ENCODE peak calls at places on chromosomes 12 and 14, in nine cellular contexts. One of them, this sample, is unnamed.

GRCh38 chr14:100837812-100838170 is 11.9 kb downstream of the MEG3 start:
- DNase-seq in glutamatergic neuron: no peak
- DNase-seq in colonic mucosa: no peak
- DNase-seq in tibial artery: no peak
- DNase-seq in stimulated activated CD4-positive, alpha-beta T cell treated with anti-CD3 and anti-CD28 coated beads, Interleukin-2, amount 100 ng/mL, for 24 hours: no peak
- DNase-seq in fibroblast of the aortic adventitia: no peak
- DNase-seq in ovary: no peak
- DNase-seq in NCI-H2081: no peak
- DNase-seq in chondrocyte: peak
- DNase-seq in this sample: no peak

GRCh38 chr12:109581856-109582255 is 8.3 kb downstream of the MVK start:
- DNase-seq in glutamatergic neuron: no peak
- DNase-seq in colonic mucosa: no peak
- DNase-seq in tibial artery: no peak
- DNase-seq in stimulated activated CD4-positive, alpha-beta T cell treated with anti-CD3 and anti-CD28 coated beads, Interleukin-2, amount 100 ng/mL, for 24 hours: no peak
- DNase-seq in fibroblast of the aortic adventitia: peak
- DNase-seq in ovary: no peak
- DNase-seq in NCI-H2081: no peak
- DNase-seq in chondrocyte: peak
- DNase-seq in this sample: no peak

GRCh38 chr12:77914089-77914488 is 83.4 kb downstream of the NAV3 start:
- DNase-seq in glutamatergic neuron: no peak
- DNase-seq in colonic mucosa: no peak
- DNase-seq in tibial artery: no peak
- DNase-seq in stimulated activated CD4-positive, alpha-beta T cell treated with anti-CD3 and anti-CD28 coated beads, Interleukin-2, amount 100 ng/mL, for 24 hours: no peak
- DNase-seq in fibroblast of the aortic adventitia: no peak
- DNase-seq in ovary: no peak
- DNase-seq in NCI-H2081: no peak
- DNase-seq in chondrocyte: no peak
- DNase-seq in this sample: no peak

GRCh38 chr14:65226824-65227604 is 124.7 kb upstream of the MAX start:
- DNase-seq in glutamatergic neuron: no peak
- DNase-seq in colonic mucosa: peak
- DNase-seq in tibial artery: peak
- DNase-seq in stimulated activated CD4-positive, alpha-beta T cell treated with anti-CD3 and anti-CD28 coated beads, Interleukin-2, amount 100 ng/mL, for 24 hours: no peak
- DNase-seq in fibroblast of the aortic adventitia: peak
- DNase-seq in ovary: no peak
- DNase-seq in NCI-H2081: peak
- DNase-seq in chondrocyte: no peak
- DNase-seq in this sample: no peak

GRCh38 chr14:100466111-100466856 is 120.9 kb downstream of the BEGAIN start:
- DNase-seq in glutamatergic neuron: no peak
- DNase-seq in colonic mucosa: no peak
- DNase-seq in tibial artery: no peak
- DNase-seq in stimulated activated CD4-positive, alpha-beta T cell treated with anti-CD3 and anti-CD28 coated beads, Interleukin-2, amount 100 ng/mL, for 24 hours: no peak
- DNase-seq in fibroblast of the aortic adventitia: no peak
- DNase-seq in ovary: no peak
- DNase-seq in NCI-H2081: no peak
- DNase-seq in chondrocyte: no peak
- DNase-seq in this sample: no peak

GRCh38 chr14:49218436-49219092 is 367.6 kb downstream of the RPS29 start:
- DNase-seq in glutamatergic neuron: no peak
- DNase-seq in colonic mucosa: no peak
- DNase-seq in tibial artery: no peak
- DNase-seq in stimulated activated CD4-positive, alpha-beta T cell treated with anti-CD3 and anti-CD28 coated beads, Interleukin-2, amount 100 ng/mL, for 24 hours: no peak
- DNase-seq in fibroblast of the aortic adventitia: peak
- DNase-seq in ovary: peak
- DNase-seq in NCI-H2081: peak
- DNase-seq in chondrocyte: no peak
- DNase-seq in this sample: no peak

GRCh38 chr12:114673169-114673833 is 10.7 kb downstream of the TBX3 start:
- DNase-seq in glutamatergic neuron: no peak
- DNase-seq in colonic mucosa: no peak
- DNase-seq in tibial artery: no peak
- DNase-seq in stimulated activated CD4-positive, alpha-beta T cell treated with anti-CD3 and anti-CD28 coated beads, Interleukin-2, amount 100 ng/mL, for 24 hours: no peak
- DNase-seq in fibroblast of the aortic adventitia: no peak
- DNase-seq in ovary: peak
- DNase-seq in NCI-H2081: no peak
- DNase-seq in chondrocyte: no peak
- DNase-seq in this sample: no peak

GRCh38 chr14:63204407-63205280 is at the start of gene RHOJ:
- DNase-seq in glutamatergic neuron: peak
- DNase-seq in colonic mucosa: no peak
- DNase-seq in tibial artery: no peak
- DNase-seq in stimulated activated CD4-positive, alpha-beta T cell treated with anti-CD3 and anti-CD28 coated beads, Interleukin-2, amount 100 ng/mL, for 24 hours: no peak
- DNase-seq in fibroblast of the aortic adventitia: peak
- DNase-seq in ovary: peak
- DNase-seq in NCI-H2081: peak
- DNase-seq in chondrocyte: peak
- DNase-seq in this sample: peak

GRCh38 chr12:47017041-47017713 is 62.2 kb upstream of the PCED1B start:
- DNase-seq in glutamatergic neuron: no peak
- DNase-seq in colonic mucosa: no peak
- DNase-seq in tibial artery: no peak
- DNase-seq in stimulated activated CD4-positive, alpha-beta T cell treated with anti-CD3 and anti-CD28 coated beads, Interleukin-2, amount 100 ng/mL, for 24 hours: no peak
- DNase-seq in fibroblast of the aortic adventitia: no peak
- DNase-seq in ovary: no peak
- DNase-seq in NCI-H2081: no peak
- DNase-seq in chondrocyte: no peak
- DNase-seq in this sample: no peak

GRCh38 chr14:61659582-61659981 is 35.7 kb upstream of the HIF1A start:
- DNase-seq in glutamatergic neuron: no peak
- DNase-seq in colonic mucosa: no peak
- DNase-seq in tibial artery: no peak
- DNase-seq in stimulated activated CD4-positive, alpha-beta T cell treated with anti-CD3 and anti-CD28 coated beads, Interleukin-2, amount 100 ng/mL, for 24 hours: no peak
- DNase-seq in fibroblast of the aortic adventitia: peak
- DNase-seq in ovary: no peak
- DNase-seq in NCI-H2081: no peak
- DNase-seq in chondrocyte: no peak
- DNase-seq in this sample: no peak

GRCh38 chr14:89814126-89814525 is 140.4 kb downstream of the EFCAB11 start:
- DNase-seq in glutamatergic neuron: no peak
- DNase-seq in colonic mucosa: no peak
- DNase-seq in tibial artery: no peak
- DNase-seq in stimulated activated CD4-positive, alpha-beta T cell treated with anti-CD3 and anti-CD28 coated beads, Interleukin-2, amount 100 ng/mL, for 24 hours: no peak
- DNase-seq in fibroblast of the aortic adventitia: no peak
- DNase-seq in ovary: no peak
- DNase-seq in NCI-H2081: no peak
- DNase-seq in chondrocyte: no peak
- DNase-seq in this sample: no peak

GRCh38 chr12:57190037-57190436 is 26.6 kb upstream of the NXPH4 start:
- DNase-seq in glutamatergic neuron: no peak
- DNase-seq in colonic mucosa: no peak
- DNase-seq in tibial artery: no peak
- DNase-seq in stimulated activated CD4-positive, alpha-beta T cell treated with anti-CD3 and anti-CD28 coated beads, Interleukin-2, amount 100 ng/mL, for 24 hours: no peak
- DNase-seq in fibroblast of the aortic adventitia: peak
- DNase-seq in ovary: no peak
- DNase-seq in NCI-H2081: no peak
- DNase-seq in chondrocyte: no peak
- DNase-seq in this sample: no peak

GRCh38 chr12:81930037-81930436 is 170.9 kb upstream of the PPFIA2 start:
- DNase-seq in glutamatergic neuron: no peak
- DNase-seq in colonic mucosa: no peak
- DNase-seq in tibial artery: no peak
- DNase-seq in stimulated activated CD4-positive, alpha-beta T cell treated with anti-CD3 and anti-CD28 coated beads, Interleukin-2, amount 100 ng/mL, for 24 hours: no peak
- DNase-seq in fibroblast of the aortic adventitia: no peak
- DNase-seq in ovary: no peak
- DNase-seq in NCI-H2081: no peak
- DNase-seq in chondrocyte: no peak
- DNase-seq in this sample: no peak

GRCh38 chr12:13504074-13504473 is 307.5 kb downstream of the EMP1 start:
- DNase-seq in glutamatergic neuron: no peak
- DNase-seq in colonic mucosa: no peak
- DNase-seq in tibial artery: no peak
- DNase-seq in stimulated activated CD4-positive, alpha-beta T cell treated with anti-CD3 and anti-CD28 coated beads, Interleukin-2, amount 100 ng/mL, for 24 hours: no peak
- DNase-seq in fibroblast of the aortic adventitia: peak
- DNase-seq in ovary: no peak
- DNase-seq in NCI-H2081: no peak
- DNase-seq in chondrocyte: no peak
- DNase-seq in this sample: no peak

GRCh38 chr14:81132492-81132891 is 88.3 kb downstream of the GTF2A1 start:
- DNase-seq in glutamatergic neuron: no peak
- DNase-seq in colonic mucosa: no peak
- DNase-seq in tibial artery: no peak
- DNase-seq in stimulated activated CD4-positive, alpha-beta T cell treated with anti-CD3 and anti-CD28 coated beads, Interleukin-2, amount 100 ng/mL, for 24 hours: no peak
- DNase-seq in fibroblast of the aortic adventitia: no peak
- DNase-seq in ovary: no peak
- DNase-seq in NCI-H2081: peak
- DNase-seq in chondrocyte: no peak
- DNase-seq in this sample: no peak

GRCh38 chr14:99148861-99149610 is 123.0 kb downstream of the BCL11B start:
- DNase-seq in glutamatergic neuron: no peak
- DNase-seq in colonic mucosa: no peak
- DNase-seq in tibial artery: no peak
- DNase-seq in stimulated activated CD4-positive, alpha-beta T cell treated with anti-CD3 and anti-CD28 coated beads, Interleukin-2, amount 100 ng/mL, for 24 hours: no peak
- DNase-seq in fibroblast of the aortic adventitia: no peak
- DNase-seq in ovary: no peak
- DNase-seq in NCI-H2081: no peak
- DNase-seq in chondrocyte: no peak
- DNase-seq in this sample: no peak

GRCh38 chr12:65051196-65051595 is 69.9 kb downstream of the WIF1 start:
- DNase-seq in glutamatergic neuron: no peak
- DNase-seq in colonic mucosa: no peak
- DNase-seq in tibial artery: no peak
- DNase-seq in stimulated activated CD4-positive, alpha-beta T cell treated with anti-CD3 and anti-CD28 coated beads, Interleukin-2, amount 100 ng/mL, for 24 hours: no peak
- DNase-seq in fibroblast of the aortic adventitia: no peak
- DNase-seq in ovary: no peak
- DNase-seq in NCI-H2081: no peak
- DNase-seq in chondrocyte: no peak
- DNase-seq in this sample: no peak

GRCh38 chr14:24982472-24983155 is 67.3 kb downstream of the STXBP6 start:
- DNase-seq in glutamatergic neuron: no peak
- DNase-seq in colonic mucosa: no peak
- DNase-seq in tibial artery: no peak
- DNase-seq in stimulated activated CD4-positive, alpha-beta T cell treated with anti-CD3 and anti-CD28 coated beads, Interleukin-2, amount 100 ng/mL, for 24 hours: no peak
- DNase-seq in fibroblast of the aortic adventitia: peak
- DNase-seq in ovary: no peak
- DNase-seq in NCI-H2081: no peak
- DNase-seq in chondrocyte: no peak
- DNase-seq in this sample: no peak

GRCh38 chr12:56688129-56688845 is at the start of gene PTGES3:
- DNase-seq in glutamatergic neuron: peak
- DNase-seq in colonic mucosa: peak
- DNase-seq in tibial artery: peak
- DNase-seq in stimulated activated CD4-positive, alpha-beta T cell treated with anti-CD3 and anti-CD28 coated beads, Interleukin-2, amount 100 ng/mL, for 24 hours: peak
- DNase-seq in fibroblast of the aortic adventitia: peak
- DNase-seq in ovary: peak
- DNase-seq in NCI-H2081: peak
- DNase-seq in chondrocyte: peak
- DNase-seq in this sample: peak

GRCh38 chr12:123671876-123672275 is 963 bp downstream of the TCTN2 start:
- DNase-seq in glutamatergic neuron: no peak
- DNase-seq in colonic mucosa: no peak
- DNase-seq in tibial artery: no peak
- DNase-seq in stimulated activated CD4-positive, alpha-beta T cell treated with anti-CD3 and anti-CD28 coated beads, Interleukin-2, amount 100 ng/mL, for 24 hours: no peak
- DNase-seq in fibroblast of the aortic adventitia: peak
- DNase-seq in ovary: no peak
- DNase-seq in NCI-H2081: no peak
- DNase-seq in chondrocyte: no peak
- DNase-seq in this sample: no peak

GRCh38 chr14:76131071-76131985 is 20.4 kb upstream of the GPATCH2L start:
- DNase-seq in glutamatergic neuron: peak
- DNase-seq in colonic mucosa: no peak
- DNase-seq in tibial artery: no peak
- DNase-seq in stimulated activated CD4-positive, alpha-beta T cell treated with anti-CD3 and anti-CD28 coated beads, Interleukin-2, amount 100 ng/mL, for 24 hours: no peak
- DNase-seq in fibroblast of the aortic adventitia: no peak
- DNase-seq in ovary: no peak
- DNase-seq in NCI-H2081: no peak
- DNase-seq in chondrocyte: no peak
- DNase-seq in this sample: no peak

GRCh38 chr14:91774138-91775096 is 42.5 kb upstream of the CATSPERB start:
- DNase-seq in glutamatergic neuron: no peak
- DNase-seq in colonic mucosa: no peak
- DNase-seq in tibial artery: no peak
- DNase-seq in stimulated activated CD4-positive, alpha-beta T cell treated with anti-CD3 and anti-CD28 coated beads, Interleukin-2, amount 100 ng/mL, for 24 hours: no peak
- DNase-seq in fibroblast of the aortic adventitia: no peak
- DNase-seq in ovary: no peak
- DNase-seq in NCI-H2081: no peak
- DNase-seq in chondrocyte: no peak
- DNase-seq in this sample: no peak

GRCh38 chr14:87002831-87003230 is 990.2 kb downstream of the GALC start:
- DNase-seq in glutamatergic neuron: no peak
- DNase-seq in colonic mucosa: no peak
- DNase-seq in tibial artery: no peak
- DNase-seq in stimulated activated CD4-positive, alpha-beta T cell treated with anti-CD3 and anti-CD28 coated beads, Interleukin-2, amount 100 ng/mL, for 24 hours: no peak
- DNase-seq in fibroblast of the aortic adventitia: peak
- DNase-seq in ovary: no peak
- DNase-seq in NCI-H2081: no peak
- DNase-seq in chondrocyte: no peak
- DNase-seq in this sample: no peak

GRCh38 chr12:59164226-59164625 is 243.9 kb upstream of the LRIG3 start:
- DNase-seq in glutamatergic neuron: no peak
- DNase-seq in colonic mucosa: no peak
- DNase-seq in tibial artery: no peak
- DNase-seq in stimulated activated CD4-positive, alpha-beta T cell treated with anti-CD3 and anti-CD28 coated beads, Interleukin-2, amount 100 ng/mL, for 24 hours: no peak
- DNase-seq in fibroblast of the aortic adventitia: peak
- DNase-seq in ovary: no peak
- DNase-seq in NCI-H2081: no peak
- DNase-seq in chondrocyte: no peak
- DNase-seq in this sample: no peak

GRCh38 chr14:90060312-90060964 is 1.4 kb upstream of the KCNK13 start:
- DNase-seq in glutamatergic neuron: peak
- DNase-seq in colonic mucosa: peak
- DNase-seq in tibial artery: no peak
- DNase-seq in stimulated activated CD4-positive, alpha-beta T cell treated with anti-CD3 and anti-CD28 coated beads, Interleukin-2, amount 100 ng/mL, for 24 hours: peak
- DNase-seq in fibroblast of the aortic adventitia: peak
- DNase-seq in ovary: peak
- DNase-seq in NCI-H2081: peak
- DNase-seq in chondrocyte: no peak
- DNase-seq in this sample: no peak

This sample was measured in sciatic nerve.